ENCODE peak calls at places on chromosomes 5 and 9, in ten cellular contexts. G is left colon; Y is testis; Z is fibroblast of pulmonary artery; C is activated T-cell treated with anti-CD3 and anti-CD28 coated beads, Interleukin-2, amount 50 U/mL, for 1 hour; A is stromal cell of bone marrow; E is AG08395; L is NCI-H1092; P is activated CD4-positive, alpha-beta T cell treated with anti-CD3 and anti-CD28 coated beads for 1 hour; D is Right ventricle myocardium inferior. W is an unnamed sample.

GRCh38 chr5:122756263-122756911 is 18.5 kb upstream of the SNX2 start:
- DNase-seq in P (no peak), G (no peak), Z (peak; percentile 93), D (no peak), E (peak; percentile 48), C (no peak), Y (no peak), A (peak; percentile 85), L (no peak), W (peak; percentile 70)

GRCh38 chr5:111572561-111572960 is 60.2 kb upstream of the STARD4 start:
- DNase-seq in G (no peak), E (no peak), Y (no peak), C (no peak), L (no peak), Z (no peak), D (no peak), A (no peak), P (no peak), W (no peak)

GRCh38 chr9:15308511-15308910 is 1.5 kb upstream of the TTC39B start:
- DNase-seq in Z (peak; percentile 73), G (no peak), C (no peak), Y (no peak), P (no peak), E (peak; percentile 31), L (no peak), A (no peak), D (no peak), W (peak; percentile 83)

GRCh38 chr5:110768138-110768845 is 29.5 kb downstream of the SLC25A46 start:
- DNase-seq in G (no peak), Z (peak; percentile 53), Y (no peak), L (no peak), D (no peak), C (no peak), A (peak; percentile 59), P (no peak), E (no peak), W (peak; percentile 66)

GRCh38 chr9:111961575-111961974 is 65.0 kb downstream of the UGCG start:
- DNase-seq in C (no peak), Z (no peak), A (no peak), E (no peak), P (no peak), L (peak; percentile 83), G (peak; percentile 48), D (no peak), Y (no peak), W (no peak)

GRCh38 chr5:112849912-112850311 is 11.2 kb upstream of the SRP19 start:
- DNase-seq in C (no peak), Y (no peak), G (no peak), L (no peak), A (no peak), P (no peak), E (no peak), D (no peak), Z (no peak), W (no peak)

GRCh38 chr5:68562308-68562707 is 346.8 kb downstream of the PIK3R1 start:
- DNase-seq in Y (peak; percentile 48), Z (peak; percentile 97), A (no peak), L (no peak), C (no peak), P (no peak), D (no peak), G (no peak), E (no peak), W (peak; percentile 58)

GRCh38 chr9:134641989-134642384 is 384 bp downstream of the COL5A1 start:
- DNase-seq in L (no peak), D (no peak), Y (no peak), Z (no peak), C (no peak), G (no peak), A (no peak), P (no peak), E (no peak), W (no peak)

GRCh38 chr5:72543365-72543764 is 36.2 kb upstream of the ZNF366 start:
- DNase-seq in P (no peak), E (peak; percentile 45), Z (peak; percentile 83), L (no peak), Y (no peak), A (peak; percentile 75), D (no peak), G (no peak), C (no peak), W (peak; percentile 80)

GRCh38 chr5:180101451-180102105 is 30.0 kb upstream of the RNF130 start:
- DNase-seq in Z (no peak), E (no peak), L (no peak), G (no peak), D (no peak), C (no peak), A (no peak), Y (no peak), P (no peak), W (no peak)

GRCh38 chr5:103340717-103341397 is 82.3 kb downstream of the MACIR start:
- DNase-seq in A (no peak), G (no peak), Y (no peak), L (no peak), D (no peak), P (no peak), E (no peak), C (no peak), Z (peak; percentile 35), W (no peak)

GRCh38 chr9:70398145-70398556 is 16.3 kb downstream of the KLF9 start:
- DNase-seq in C (no peak), L (no peak), E (no peak), A (no peak), Z (no peak), Y (peak; percentile 42), P (no peak), G (no peak), D (no peak), W (no peak)

GRCh38 chr5:200985-201384 is 9.7 kb downstream of the LRRC14B start:
- DNase-seq in C (no peak), E (no peak), Z (no peak), A (no peak), Y (no peak), G (no peak), D (no peak), L (no peak), P (no peak), W (no peak)

GRCh38 chr9:22208846-22209585 is 199.9 kb upstream of the CDKN2B start:
- DNase-seq in D (no peak), Z (no peak), G (no peak), P (no peak), E (peak; percentile 39), Y (no peak), A (peak; percentile 41), L (no peak), C (no peak), W (peak; percentile 63)

GRCh38 chr9:107626118-107626517 is 136.5 kb upstream of the KLF4 start:
- DNase-seq in E (no peak), G (no peak), Z (no peak), L (no peak), D (no peak), Y (no peak), C (no peak), P (no peak), A (no peak), W (no peak)

GRCh38 chr5:96633820-96634219 is 28.4 kb upstream of the CAST start:
- DNase-seq in Z (no peak), Y (no peak), G (no peak), A (peak; percentile 41), E (peak; percentile 38), P (no peak), L (no peak), C (no peak), D (no peak), W (peak; percentile 61)

GRCh38 chr5:32490972-32491557 is 46.5 kb upstream of the ZFR start:
- DNase-seq in L (no peak), E (no peak), A (no peak), C (no peak), Y (no peak), D (no peak), Z (no peak), G (no peak), P (no peak), W (no peak)

GRCh38 chr9:123509646-123510045 is 153.6 kb downstream of the CRB2 start:
- DNase-seq in P (no peak), E (no peak), Y (no peak), C (no peak), Z (no peak), D (no peak), G (no peak), L (no peak), A (no peak), W (no peak)

GRCh38 chr5:44952376-44952775 is 143.6 kb downstream of the MRPS30 start:
- DNase-seq in Z (peak; percentile 31), C (no peak), G (no peak), A (peak; percentile 11), Y (peak; percentile 44), P (no peak), D (no peak), E (peak; percentile 36), L (no peak), W (peak; percentile 2)

GRCh38 chr9:4740373-4740622 is 704 bp downstream of the AK3 start:
- DNase-seq in Z (peak; percentile 31), L (peak; percentile 41), C (no peak), G (no peak), D (no peak), A (no peak), Y (no peak), E (no peak), P (no peak), W (peak; percentile 41)

GRCh38 chr5:149730620-149731331 is 666 bp downstream of the PPARGC1B start:
- DNase-seq in E (peak; percentile 14), Y (peak; percentile 47), P (peak; percentile 28), Z (no peak), D (peak; percentile 80), C (peak; percentile 64), A (no peak), L (peak; percentile 25), G (peak; percentile 67), W (no peak)

GRCh38 chr9:127505396-127506116 is 54.2 kb downstream of the LRSAM1 start:
- DNase-seq in A (no peak), Y (no peak), P (no peak), E (peak; percentile 58), C (peak; percentile 44), Z (peak; percentile 43), L (no peak), G (no peak), D (peak; percentile 75), W (peak; percentile 71)

GRCh38 chr9:129889936-129890717 is 54.9 kb downstream of the USP20 start:
- DNase-seq in L (no peak), E (no peak), Y (no peak), C (peak; percentile 65), P (no peak), D (peak; percentile 73), A (no peak), Z (no peak), G (peak; percentile 55), W (no peak)

GRCh38 chr5:94181940-94182339 is 436.5 kb downstream of the KIAA0825 start:
- DNase-seq in Y (no peak), A (no peak), E (no peak), Z (no peak), P (no peak), C (no peak), D (no peak), G (no peak), L (no peak), W (no peak)

GRCh38 chr9:126261584-126262356 is 64.9 kb upstream of the MVB12B start:
- DNase-seq in P (no peak), G (no peak), C (no peak), D (no peak), E (no peak), Y (no peak), Z (peak; percentile 83), A (no peak), L (no peak), W (no peak)

GRCh38 chr9:132638240-132638639 is 31.5 kb downstream of the DDX31 start:
- DNase-seq in E (no peak), G (no peak), Y (no peak), P (no peak), L (no peak), A (peak; percentile 8), D (no peak), C (no peak), Z (peak; percentile 9), W (peak; percentile 84)

GRCh38 chr5:180441577-180441976 is 52.6 kb upstream of the CNOT6 start:
- DNase-seq in Y (no peak), E (no peak), A (peak; percentile 16), C (no peak), P (no peak), D (no peak), L (no peak), G (no peak), Z (peak; percentile 47), W (no peak)

GRCh38 chr9:93820667-93821306 is 134.4 kb downstream of the BARX1 start:
- DNase-seq in A (no peak), E (peak; percentile 0), L (no peak), C (no peak), Z (no peak), Y (no peak), G (no peak), D (no peak), P (no peak), W (no peak)

W was measured in foreskin fibroblast.